ENCODE peak calls at places on chromosome 20, in seven cellular contexts. L is CD8-positive, alpha-beta memory T cell; A is brain microvascular endothelial cell; B is K562; W is Peyer's patch; Q is CD8-positive, alpha-beta T cell; M is pancreas. C is an unnamed sample.

GRCh38 chr20:24783631-24784492 is 165.2 kb upstream of the CST7 start:
- DNase-seq in B (no peak), W (peak; percentile 30), M (peak; percentile 25), A (no peak), L (no peak), Q (no peak), C (no peak)

GRCh38 chr20:11651138-11651537 is 266.6 kb upstream of the BTBD3 start:
- DNase-seq in Q (no peak), A (no peak), M (no peak), L (no peak), B (no peak), W (no peak), C (no peak)

GRCh38 chr20:23151008-23151703 is 65.0 kb upstream of the CD93 start:
- DNase-seq in L (no peak), A (no peak), Q (no peak), B (no peak), M (no peak), W (no peak), C (no peak)

GRCh38 chr20:24962510-24962909 is 13.4 kb downstream of the CST7 start:
- DNase-seq in A (no peak), Q (no peak), M (no peak), W (no peak), B (no peak), L (peak; percentile 11), C (no peak)

GRCh38 chr20:18738888-18739287 is 74.7 kb upstream of the SCP2D1 start:
- DNase-seq in A (no peak), W (no peak), M (no peak), B (no peak), Q (no peak), L (no peak), C (no peak)

GRCh38 chr20:8853805-8854338 is 215.0 kb upstream of the PLCB4 start:
- DNase-seq in B (peak; percentile 39), M (no peak), A (peak; percentile 78), W (no peak), L (no peak), Q (no peak), C (peak; percentile 35)

GRCh38 chr20:17612975-17613327 is 43.1 kb downstream of the DSTN start:
- DNase-seq in L (no peak), B (no peak), M (no peak), Q (no peak), A (no peak), W (peak; percentile 48), C (no peak)

GRCh38 chr20:64037498-64038213 is 1.7 kb downstream of the C20orf204 start:
- DNase-seq in W (no peak), M (no peak), L (no peak), Q (no peak), A (no peak), B (peak; percentile 54), C (no peak)

GRCh38 chr20:24691901-24692351 is 222.5 kb downstream of the SYNDIG1 start:
- DNase-seq in A (no peak), B (no peak), Q (no peak), W (peak; percentile 37), M (no peak), L (no peak), C (no peak)

GRCh38 chr20:44203161-44203560 is 7.4 kb downstream of the OSER1 start:
- DNase-seq in Q (no peak), W (no peak), A (no peak), L (no peak), M (no peak), B (no peak), C (no peak)

GRCh38 chr20:5171790-5172164 is 45.0 kb downstream of the CDS2 start:
- DNase-seq in B (peak; percentile 27), A (no peak), L (no peak), W (no peak), Q (no peak), M (no peak), C (no peak)

GRCh38 chr20:38073307-38074010 is 39.9 kb downstream of the RPRD1B start:
- DNase-seq in M (no peak), B (peak; percentile 62), W (no peak), L (no peak), Q (no peak), A (peak; percentile 95), C (no peak)
- H3K27ac ChIP-seq in M (no peak overlapping the region), B (no peak overlapping the region), W (peak overlapping the region; percentile 68), L (no peak overlapping the region), Q (no peak overlapping the region), A (peak overlapping the region; percentile 56), C (no peak overlapping the region)

GRCh38 chr20:54064939-54065338 is 5.5 kb downstream of the BCAS1 start:
- DNase-seq in Q (no peak), M (no peak), W (no peak), B (no peak), A (no peak), L (no peak), C (no peak)
- H3K27ac ChIP-seq in Q (no peak overlapping the region), M (no peak overlapping the region), W (no peak overlapping the region), B (no peak overlapping the region), A (no peak overlapping the region), L (no peak overlapping the region), C (no peak overlapping the region)

GRCh38 chr20:891121-892080 is 24.7 kb downstream of the ANGPT4 start:
- DNase-seq in W (no peak), B (no peak), Q (no peak), L (peak; percentile 17), M (peak; percentile 40), A (no peak), C (no peak)

GRCh38 chr20:890671-891070 is 25.5 kb downstream of the ANGPT4 start:
- DNase-seq in L (no peak), Q (no peak), W (no peak), A (no peak), M (peak; percentile 8), B (no peak), C (peak; percentile 15)

DNA sequence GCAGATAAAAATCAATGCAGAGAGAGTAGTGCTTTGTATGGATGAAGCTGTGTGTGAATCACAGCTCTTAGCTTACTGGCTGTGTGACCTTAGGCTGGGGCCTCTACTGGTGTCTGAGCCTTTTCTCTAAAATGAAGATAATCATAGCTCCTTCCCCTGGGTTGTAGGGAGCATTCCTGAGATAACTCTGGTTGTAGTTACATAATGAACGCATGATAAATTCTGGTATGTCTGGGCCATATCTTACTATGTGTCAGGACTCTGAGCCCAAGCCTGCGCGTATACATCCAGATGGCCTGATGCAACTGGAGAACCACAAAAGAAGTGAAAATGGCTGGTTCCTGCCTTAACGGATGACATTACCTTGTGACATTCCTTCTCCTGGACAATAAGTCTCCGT is 19.5 kb downstream of the ANGPT4 start:
- DNase-seq in Q (no peak), A (peak; percentile 35), B (no peak), L (no peak), W (no peak), M (no peak), C (no peak)
- H3K27ac ChIP-seq in Q (no peak overlapping the region), A (no peak overlapping the region), B (no peak overlapping the region), L (no peak overlapping the region), W (no peak overlapping the region), M (no peak overlapping the region), C (no peak overlapping the region)

DNA sequence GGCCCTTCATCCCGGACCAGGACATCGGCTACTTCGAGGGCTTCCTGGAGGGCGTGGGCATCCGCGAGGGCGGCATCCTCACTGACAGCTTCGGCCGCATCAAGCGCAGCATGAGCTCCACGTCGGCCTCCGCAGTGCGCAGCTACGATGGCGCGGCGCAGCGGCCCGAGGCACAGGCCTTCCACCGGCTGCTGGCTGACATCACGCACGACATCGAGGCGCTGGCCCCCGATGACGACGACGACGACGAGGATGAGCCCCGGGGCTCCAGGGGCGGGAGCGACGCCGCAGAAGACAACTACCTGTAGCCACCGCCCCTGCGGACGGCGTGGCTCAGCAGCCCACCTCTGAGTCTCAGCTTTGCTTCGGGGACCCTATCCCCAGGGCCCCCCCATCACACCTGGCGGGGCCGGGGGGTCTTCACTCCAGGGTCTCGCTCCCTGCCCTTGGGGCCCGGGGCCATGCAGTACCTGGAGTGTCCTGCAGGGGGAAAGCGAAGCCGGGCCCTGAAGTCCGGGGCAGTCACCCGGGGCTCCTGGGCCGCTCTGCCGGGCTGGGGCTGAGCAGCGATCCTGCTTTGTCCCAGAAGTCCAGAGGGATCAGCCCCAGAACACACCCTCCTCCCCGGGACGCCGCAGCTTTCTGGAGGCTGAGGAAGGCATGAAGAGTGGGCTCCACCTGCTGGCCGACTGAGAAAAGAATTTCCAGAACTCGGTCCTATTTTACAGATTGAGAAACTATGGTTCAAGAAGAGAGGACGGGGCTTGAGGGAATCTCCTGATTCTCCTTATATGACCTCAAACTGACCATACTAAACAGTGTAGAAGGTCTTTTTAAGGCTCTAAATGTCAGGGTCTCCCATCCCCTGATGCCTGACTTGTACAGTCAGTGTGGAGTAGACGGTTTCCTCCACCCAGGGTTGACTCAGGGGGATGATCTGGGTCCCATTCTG is 20.8 kb upstream of the HCK start:
- DNase-seq in W (peak; percentile 78), B (peak; percentile 67), M (peak; percentile 85), A (peak; percentile 69), L (peak; percentile 69), Q (peak; percentile 22), C (peak; percentile 25)
- H3K27ac ChIP-seq in W (no peak overlapping the region), B (no peak overlapping the region), M (no peak overlapping the region), A (no peak overlapping the region), L (no peak overlapping the region), Q (no peak overlapping the region), C (no peak overlapping the region)

GRCh38 chr20:62548483-62548882 is 72.7 kb upstream of the GATA5 start:
- DNase-seq in L (no peak), Q (no peak), W (no peak), M (no peak), B (no peak), A (no peak), C (no peak)

GRCh38 chr20:62549499-62550086 is 73.8 kb upstream of the GATA5 start:
- DNase-seq in B (no peak), Q (no peak), L (no peak), M (no peak), W (no peak), A (no peak), C (no peak)

GRCh38 chr20:62550087-62550565 is 74.3 kb upstream of the GATA5 start:
- DNase-seq in M (no peak), L (no peak), Q (no peak), W (no peak), A (no peak), B (no peak), C (no peak)

GRCh38 chr20:62547364-62547763 is 71.6 kb upstream of the GATA5 start:
- DNase-seq in M (no peak), W (no peak), B (no peak), L (no peak), Q (no peak), A (no peak), C (no peak)

DNA sequence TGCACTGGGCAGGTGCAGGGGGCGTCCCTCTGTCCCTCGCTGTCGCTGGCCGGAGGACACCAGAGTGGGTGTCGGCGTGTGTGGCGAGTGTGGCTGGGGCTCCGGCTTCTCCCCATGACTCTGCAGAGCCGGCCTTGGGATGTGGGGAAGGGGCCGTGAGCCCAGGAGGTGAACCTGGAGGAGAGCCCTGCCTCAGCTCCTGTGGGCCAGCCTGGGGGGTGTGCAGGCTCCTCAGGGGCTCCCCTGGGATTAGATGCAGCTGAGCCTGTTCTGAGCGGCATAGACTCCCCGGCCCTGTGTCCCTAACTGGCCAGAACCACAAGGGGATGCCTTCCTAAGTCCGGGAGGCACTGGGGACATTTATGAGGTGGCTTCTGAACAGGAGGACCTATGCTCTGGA is 73.2 kb upstream of the GATA5 start:
- DNase-seq in L (no peak), W (no peak), A (no peak), M (no peak), Q (no peak), B (no peak), C (no peak)
- H3K27ac ChIP-seq in L (no peak overlapping the region), W (peak overlapping the region; percentile 79), A (no peak overlapping the region), M (no peak overlapping the region), Q (no peak overlapping the region), B (no peak overlapping the region), C (no peak overlapping the region)

DNA sequence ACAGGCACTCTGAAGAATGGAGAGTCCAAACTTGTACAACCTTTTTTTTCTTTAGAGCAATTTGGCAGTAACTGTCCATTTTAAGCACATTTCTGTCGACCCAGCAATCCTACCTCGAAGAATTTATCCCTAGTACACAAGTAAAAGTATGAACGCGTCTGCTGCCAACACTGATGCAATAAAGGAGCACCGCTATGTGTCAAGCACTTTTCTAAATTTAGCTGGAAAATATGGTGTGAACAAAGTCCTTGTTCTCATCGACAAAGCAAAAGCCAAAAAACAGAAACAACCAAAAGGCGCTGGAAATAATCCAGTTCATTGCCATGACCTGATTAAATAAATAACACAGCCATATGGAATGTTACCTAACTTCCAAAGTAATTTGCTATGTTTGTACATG is 1.1 kb downstream of the DPM1 start:
- DNase-seq in W (no peak), L (no peak), Q (no peak), A (no peak), B (no peak), M (no peak), C (no peak)
- H3K27ac ChIP-seq in W (peak overlapping the region; percentile 84), L (peak overlapping the region; percentile 97), Q (peak overlapping the region; percentile 89), A (peak overlapping the region; percentile 99), B (peak overlapping the region; percentile 97), M (peak overlapping the region; percentile 83), C (no peak overlapping the region)

C was measured in caudate nucleus.